ENCODE peak calls at places on chromosomes 7 and 10, in five cellular contexts. Z is CD8-positive, alpha-beta memory T cell; F is endodermal cell; M is Panc1; D is heart left ventricle. U is an unnamed sample.

GRCh38 chr10:95552680-95553342 is 8.4 kb downstream of the SORBS1 start:
- DNase-seq in Z (no peak), F (no peak), M (no peak), D (no peak), U (no peak)

GRCh38 chr7:106841896-106842390 is 23.1 kb upstream of the PIK3CG start:
- DNase-seq in Z (no peak), F (peak; percentile 69), M (no peak), D (no peak), U (no peak)

GRCh38 chr7:27560706-27561235 is 101.9 kb downstream of the HIBADH start:
- DNase-seq in Z (no peak), F (no peak), M (peak; percentile 4), D (no peak), U (no peak)

GRCh38 chr10:77175631-77176222 is 461.9 kb downstream of the KCNMA1 start:
- DNase-seq in Z (no peak), F (no peak), M (no peak), D (no peak), U (no peak)

GRCh38 chr10:46527241-46527811 is 29.1 kb downstream of the GPRIN2 start:
- DNase-seq in Z (peak; percentile 48), F (peak; percentile 46), M (no peak), D (peak; percentile 34), U (no peak)

GRCh38 chr7:1460757-1461639 is 1.7 kb upstream of the MICALL2 start:
- DNase-seq in Z (no peak), F (peak; percentile 69), M (no peak), D (peak; percentile 72), U (no peak)

GRCh38 chr7:3879337-3880054 is 578.4 kb downstream of the SDK1 start:
- DNase-seq in Z (no peak), F (no peak), M (no peak), D (no peak), U (no peak)

GRCh38 chr7:134565643-134566136 is 16.8 kb downstream of the AKR1B15 start:
- DNase-seq in Z (no peak), F (no peak), M (no peak), D (no peak), U (peak; percentile 4)

GRCh38 chr7:152859781-152860191 is 100.2 kb downstream of the ACTR3B start:
- DNase-seq in Z (no peak), F (peak; percentile 81), M (no peak), D (no peak), U (no peak)

GRCh38 chr10:74329873-74330272 is 178.9 kb downstream of the ADK start:
- DNase-seq in Z (no peak), F (no peak), M (no peak), D (no peak), U (peak; percentile 25)

GRCh38 chr10:17209931-17210330 is 8.5 kb upstream of the TRDMT1 start:
- DNase-seq in Z (no peak), F (no peak), M (no peak), D (no peak), U (no peak)

GRCh38 chr10:3071405-3072198 is 4.3 kb downstream of the PFKP start:
- DNase-seq in Z (no peak), F (no peak), M (peak; percentile 85), D (no peak), U (no peak)

GRCh38 chr10:94016727-94017714 is 23.3 kb downstream of the PLCE1 start:
- DNase-seq in Z (no peak), F (peak; percentile 66), M (no peak), D (no peak), U (no peak)

GRCh38 chr10:77620731-77621130 is 16.9 kb downstream of the KCNMA1 start:
- DNase-seq in Z (no peak), F (no peak), M (no peak), D (no peak), U (peak; percentile 68)

GRCh38 chr10:111113961-111114830 is 37.4 kb downstream of the ADRA2A start:
- DNase-seq in Z (no peak), F (peak; percentile 17), M (no peak), D (no peak), U (peak; percentile 91)

GRCh38 chr7:106332186-106332585 is 47.4 kb upstream of the NAMPT start:
- DNase-seq in Z (no peak), F (no peak), M (no peak), D (no peak), U (no peak)

GRCh38 chr7:32299133-32299702 is 191.0 kb downstream of the LSM5 start:
- DNase-seq in Z (no peak), F (peak; percentile 86), M (no peak), D (peak; percentile 86), U (no peak)

GRCh38 chr7:2157473-2158279 is 75.1 kb downstream of the MAD1L1 start:
- DNase-seq in Z (no peak), F (no peak), M (peak; percentile 32), D (peak; percentile 79), U (peak; percentile 85)

GRCh38 chr10:60555710-60556109 is 166.0 kb upstream of the ANK3 start:
- DNase-seq in Z (no peak), F (no peak), M (no peak), D (no peak), U (no peak)

GRCh38 chr10:96863922-96864543 is 31.9 kb downstream of the LCOR start:
- DNase-seq in Z (no peak), F (no peak), M (peak; percentile 67), D (no peak), U (no peak)

GRCh38 chr7:98774893-98775292 is 94.9 kb downstream of the TMEM130 start:
- DNase-seq in Z (no peak), F (no peak), M (no peak), D (no peak), U (no peak)

GRCh38 chr7:41817386-41817785 is 114.5 kb upstream of the INHBA start:
- DNase-seq in Z (no peak), F (no peak), M (no peak), D (no peak), U (peak; percentile 31)

GRCh38 chr7:87345962-87346371 is 503 bp downstream of the CROT start:
- DNase-seq in Z (no peak), F (no peak), M (no peak), D (no peak), U (no peak)

GRCh38 chr10:133293810-133294119 is 14.9 kb downstream of the TUBGCP2 start:
- DNase-seq in Z (no peak), F (no peak), M (no peak), D (no peak), U (no peak)

GRCh38 chr7:50265968-50266694 is 38.4 kb upstream of the IKZF1 start:
- DNase-seq in Z (peak; percentile 55), F (no peak), M (no peak), D (no peak), U (no peak)

GRCh38 chr10:105535478-105535877 is 894.4 kb downstream of the SORCS3 start:
- DNase-seq in Z (no peak), F (no peak), M (no peak), D (no peak), U (no peak)

GRCh38 chr10:90461437-90462155 is 396.2 kb downstream of the HTR7 start:
- DNase-seq in Z (no peak), F (no peak), M (no peak), D (no peak), U (no peak)

GRCh38 chr7:30173058-30173897 is 38.5 kb downstream of the MTURN start:
- DNase-seq in Z (no peak), F (peak; percentile 55), M (no peak), D (peak; percentile 86), U (peak; percentile 99)

GRCh38 chr7:46627038-46627315 is 705.9 kb upstream of the IGFBP3 start:
- DNase-seq in Z (no peak), F (no peak), M (no peak), D (no peak), U (no peak)

GRCh38 chr7:114218283-114218682 is 196.3 kb upstream of the FOXP2 start:
- DNase-seq in Z (no peak), F (no peak), M (no peak), D (no peak), U (no peak)

GRCh38 chr10:109931153-109931552 is 7.8 kb upstream of the XPNPEP1 start:
- DNase-seq in Z (no peak), F (no peak), M (no peak), D (no peak), U (peak; percentile 49)

GRCh38 chr10:43404675-43405221 is 4.2 kb downstream of the HNRNPF start:
- DNase-seq in Z (no peak), F (no peak), M (no peak), D (no peak), U (no peak)
- H3K4me3 ChIP-seq in Z (peak overlapping the region; percentile 57), F (no peak overlapping the region), M (peak overlapping the region; percentile 96), D (no peak overlapping the region), U (peak overlapping the region; percentile 76)

DNA sequence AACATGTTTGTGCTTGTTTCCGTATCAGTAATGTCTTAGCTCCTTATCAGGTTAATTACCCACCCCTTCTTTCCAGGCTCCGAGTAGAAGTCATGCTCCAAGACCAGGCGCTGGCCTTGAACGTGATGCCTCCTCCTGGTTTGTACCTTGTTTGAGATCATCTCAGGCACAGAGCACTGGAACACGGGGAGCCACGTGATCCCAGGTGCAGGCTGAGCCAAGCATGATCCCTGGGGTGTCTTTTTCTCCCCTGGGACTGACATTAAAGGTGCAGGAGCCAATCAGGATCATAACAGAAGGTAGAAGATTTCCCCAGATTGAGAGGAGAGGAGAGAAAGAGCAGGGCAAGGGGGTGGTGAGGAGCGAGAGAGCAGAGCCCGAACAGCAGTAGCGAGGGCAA is 626.1 kb upstream of the GALNT17 start:
- DNase-seq in Z (no peak), F (no peak), M (no peak), D (no peak), U (no peak)
- H3K27me3 ChIP-seq in Z (no peaks in the 10 kb centered on the region), F (no peaks in the 10 kb centered on the region), M (no peaks in the 10 kb centered on the region), D (no peaks in the 10 kb centered on the region), U (no peaks in the 10 kb centered on the region)

GRCh38 chr10:131972474-131973071 is 9.2 kb downstream of the BNIP3 start:
- DNase-seq in Z (peak; percentile 63), F (no peak), M (no peak), D (peak; percentile 85), U (no peak)

GRCh38 chr10:131974034-131974817 is 7.5 kb downstream of the BNIP3 start:
- DNase-seq in Z (no peak), F (no peak), M (no peak), D (no peak), U (no peak)

GRCh38 chr10:131973160-131973951 is 8.4 kb downstream of the BNIP3 start:
- DNase-seq in Z (no peak), F (no peak), M (no peak), D (peak; percentile 77), U (no peak)

GRCh38 chr10:131970946-131971345 is 10.8 kb downstream of the BNIP3 start:
- DNase-seq in Z (no peak), F (no peak), M (no peak), D (no peak), U (no peak)

GRCh38 chr10:131971591-131971990 is 10.1 kb downstream of the BNIP3 start:
- DNase-seq in Z (no peak), F (no peak), M (no peak), D (no peak), U (no peak)
- H3K36me3 ChIP-seq in Z (peaks cover 14% of the 10 kb centered on the region), F (peaks cover 94% of the 10 kb centered on the region), M (no peaks in the 10 kb centered on the region), D (no peaks in the 10 kb centered on the region), U (peaks cover 63% of the 10 kb centered on the region)

GRCh38 chr7:92704858-92705257 is 114.7 kb upstream of the FAM133B start:
- DNase-seq in Z (no peak), F (no peak), M (no peak), D (no peak), U (no peak)

GRCh38 chr7:92705831-92706230 is 115.6 kb upstream of the FAM133B start:
- DNase-seq in Z (no peak), F (no peak), M (no peak), D (no peak), U (no peak)

GRCh38 chr7:92707435-92707834 is 117.2 kb upstream of the FAM133B start:
- DNase-seq in Z (no peak), F (no peak), M (no peak), D (no peak), U (no peak)

GRCh38 chr7:92708105-92709042 is 118.2 kb upstream of the FAM133B start:
- DNase-seq in Z (no peak), F (no peak), M (no peak), D (no peak), U (no peak)

GRCh38 chr7:92706563-92706962 is 116.4 kb upstream of the FAM133B start:
- DNase-seq in Z (no peak), F (no peak), M (no peak), D (no peak), U (no peak)
- H3K4me3 ChIP-seq in Z (no peak overlapping the region), F (no peak overlapping the region), M (no peak overlapping the region), D (no peak overlapping the region), U (no peak overlapping the region)

U was measured in MG63.